ENCODE peak calls at places on chromosomes 5 and 9, in eight cellular contexts. One of them, this sample, is unnamed.

GRCh38 chr5:54249210-54250028 is 61.0 kb downstream of the ARL15 start:
- DNase-seq in kidney: no peak
- DNase-seq in endodermal cell: no peak
- DNase-seq in right atrium auricular region: no peak
- DNase-seq in upper lobe of right lung: no peak
- DNase-seq in germinal center: no peak
- DNase-seq in GM23338: no peak
- DNase-seq in activated CD4-positive, alpha-beta T cell treated with anti-CD3 and anti-CD28 coated beads, Interleukin-2, amount 50 U/mL, for 48 hours: peak; percentile 25
- DNase-seq in this sample: no peak

GRCh38 chr5:157735991-157736390 is 4.8 kb downstream of the THG1L start:
- DNase-seq in right atrium auricular region: no peak
- DNase-seq in germinal center: no peak
- DNase-seq in GM23338: no peak
- DNase-seq in activated CD4-positive, alpha-beta T cell treated with anti-CD3 and anti-CD28 coated beads, Interleukin-2, amount 50 U/mL, for 48 hours: no peak
- DNase-seq in upper lobe of right lung: no peak
- DNase-seq in kidney: no peak
- DNase-seq in endodermal cell: no peak
- DNase-seq in this sample: no peak

GRCh38 chr5:175743676-175744210 is 85.9 kb downstream of the HRH2 start:
- DNase-seq in kidney: peak; percentile 15
- DNase-seq in endodermal cell: peak; percentile 68
- DNase-seq in germinal center: no peak
- DNase-seq in right atrium auricular region: peak; percentile 32
- DNase-seq in GM23338: peak; percentile 77
- DNase-seq in upper lobe of right lung: no peak
- DNase-seq in activated CD4-positive, alpha-beta T cell treated with anti-CD3 and anti-CD28 coated beads, Interleukin-2, amount 50 U/mL, for 48 hours: no peak
- DNase-seq in this sample: no peak

GRCh38 chr9:470041-470781 is 255.5 kb downstream of the DOCK8 start:
- DNase-seq in right atrium auricular region: peak; percentile 81
- DNase-seq in endodermal cell: peak; percentile 96
- DNase-seq in kidney: peak; percentile 93
- DNase-seq in GM23338: peak; percentile 96
- DNase-seq in activated CD4-positive, alpha-beta T cell treated with anti-CD3 and anti-CD28 coated beads, Interleukin-2, amount 50 U/mL, for 48 hours: peak; percentile 88
- DNase-seq in germinal center: peak; percentile 98
- DNase-seq in upper lobe of right lung: peak; percentile 95
- DNase-seq in this sample: peak; percentile 94

GRCh38 chr5:115594343-115595047 is 7.8 kb downstream of the TICAM2 start:
- DNase-seq in endodermal cell: no peak
- DNase-seq in right atrium auricular region: no peak
- DNase-seq in activated CD4-positive, alpha-beta T cell treated with anti-CD3 and anti-CD28 coated beads, Interleukin-2, amount 50 U/mL, for 48 hours: no peak
- DNase-seq in upper lobe of right lung: no peak
- DNase-seq in GM23338: no peak
- DNase-seq in kidney: no peak
- DNase-seq in germinal center: no peak
- DNase-seq in this sample: no peak

GRCh38 chr9:21841133-21841532 is 38.7 kb downstream of the MTAP start:
- DNase-seq in GM23338: no peak
- DNase-seq in activated CD4-positive, alpha-beta T cell treated with anti-CD3 and anti-CD28 coated beads, Interleukin-2, amount 50 U/mL, for 48 hours: no peak
- DNase-seq in endodermal cell: no peak
- DNase-seq in germinal center: no peak
- DNase-seq in kidney: no peak
- DNase-seq in right atrium auricular region: no peak
- DNase-seq in upper lobe of right lung: no peak
- DNase-seq in this sample: no peak

GRCh38 chr9:77514886-77515711 is 133.0 kb downstream of the GNA14 start:
- DNase-seq in GM23338: no peak
- DNase-seq in upper lobe of right lung: no peak
- DNase-seq in germinal center: no peak
- DNase-seq in kidney: no peak
- DNase-seq in right atrium auricular region: no peak
- DNase-seq in endodermal cell: no peak
- DNase-seq in activated CD4-positive, alpha-beta T cell treated with anti-CD3 and anti-CD28 coated beads, Interleukin-2, amount 50 U/mL, for 48 hours: no peak
- DNase-seq in this sample: no peak

GRCh38 chr9:125119643-125120286 is 23.6 kb downstream of the SCAI start:
- DNase-seq in kidney: no peak
- DNase-seq in right atrium auricular region: no peak
- DNase-seq in germinal center: no peak
- DNase-seq in activated CD4-positive, alpha-beta T cell treated with anti-CD3 and anti-CD28 coated beads, Interleukin-2, amount 50 U/mL, for 48 hours: no peak
- DNase-seq in endodermal cell: no peak
- DNase-seq in GM23338: no peak
- DNase-seq in upper lobe of right lung: no peak
- DNase-seq in this sample: no peak

GRCh38 chr9:98861881-98862501 is 54.5 kb downstream of the GALNT12 start:
- DNase-seq in right atrium auricular region: no peak
- DNase-seq in kidney: peak; percentile 74
- DNase-seq in upper lobe of right lung: no peak
- DNase-seq in germinal center: no peak
- DNase-seq in activated CD4-positive, alpha-beta T cell treated with anti-CD3 and anti-CD28 coated beads, Interleukin-2, amount 50 U/mL, for 48 hours: no peak
- DNase-seq in endodermal cell: no peak
- DNase-seq in GM23338: no peak
- DNase-seq in this sample: no peak

GRCh38 chr9:108956098-108956533 is 21.9 kb downstream of the ABITRAM start:
- DNase-seq in upper lobe of right lung: no peak
- DNase-seq in germinal center: no peak
- DNase-seq in right atrium auricular region: no peak
- DNase-seq in GM23338: no peak
- DNase-seq in kidney: no peak
- DNase-seq in endodermal cell: no peak
- DNase-seq in activated CD4-positive, alpha-beta T cell treated with anti-CD3 and anti-CD28 coated beads, Interleukin-2, amount 50 U/mL, for 48 hours: no peak
- DNase-seq in this sample: no peak